ENCODE peak calls at places on chromosomes 3 and 15, in nine cellular contexts. V is AG04449, X is endothelial cell, B is Peyer's patch, O is body of pancreas, J is fibroblast of the aortic adventitia, L is tibial artery, R is suprapubic skin, F is fibroblast of lung. P is an unnamed sample.

GRCh38 chr3:23203651-23204111 is 554 bp downstream of the UBE2E2 start:
- DNase-seq in V (no peak), X (peak; percentile 13), B (no peak), O (peak; percentile 23), J (peak; percentile 25), L (peak; percentile 41), R (peak; percentile 62), F (peak; percentile 36), P (peak; percentile 8)

GRCh38 chr3:179948740-179949139 is 88.0 kb downstream of the PEX5L start:
- DNase-seq in V (no peak), X (no peak), B (no peak), O (no peak), J (no peak), L (no peak), R (no peak), F (no peak), P (no peak)

GRCh38 chr15:58110999-58111717 is 27.0 kb upstream of the AQP9 start:
- DNase-seq in V (no peak), X (no peak), B (no peak), O (no peak), J (no peak), L (no peak), R (no peak), F (no peak), P (no peak)

GRCh38 chr3:141303481-141304223 is 64.7 kb upstream of the ZBTB38 start:
- DNase-seq in V (peak; percentile 41), X (peak; percentile 69), B (no peak), O (peak; percentile 69), J (peak; percentile 92), L (no peak), R (no peak), F (peak; percentile 85), P (peak; percentile 62)

GRCh38 chr3:186035277-186035676 is 73.6 kb downstream of the ETV5 start:
- DNase-seq in V (no peak), X (no peak), B (no peak), O (no peak), J (peak; percentile 46), L (peak; percentile 34), R (no peak), F (peak; percentile 49), P (no peak)

GRCh38 chr3:157786216-157786615 is 283.0 kb upstream of the VEPH1 start:
- DNase-seq in V (peak; percentile 72), X (no peak), B (no peak), O (no peak), J (peak; percentile 95), L (no peak), R (no peak), F (peak; percentile 70), P (no peak)

GRCh38 chr15:74375303-74375693 is 7.9 kb upstream of the CYP11A1 start:
- DNase-seq in V (no peak), X (peak; percentile 86), B (peak; percentile 78), O (peak; percentile 82), J (peak; percentile 86), L (peak; percentile 90), R (peak; percentile 85), F (peak; percentile 81), P (peak; percentile 86)

GRCh38 chr15:97815841-97816240 is 144.7 kb upstream of the ARRDC4 start:
- DNase-seq in V (no peak), X (no peak), B (no peak), O (no peak), J (no peak), L (no peak), R (no peak), F (no peak), P (no peak)

GRCh38 chr15:101497017-101497416 is 7.5 kb upstream of the PCSK6 start:
- DNase-seq in V (no peak), X (no peak), B (no peak), O (no peak), J (no peak), L (no peak), R (no peak), F (no peak), P (no peak)

GRCh38 chr3:14544282-14545250 is 4.4 kb upstream of the GRIP2 start:
- DNase-seq in V (no peak), X (no peak), B (no peak), O (no peak), J (no peak), L (no peak), R (no peak), F (no peak), P (no peak)

GRCh38 chr15:64452988-64453688 is 7.2 kb upstream of the ZNF609 start:
- DNase-seq in V (no peak), X (no peak), B (no peak), O (peak; percentile 59), J (peak; percentile 53), L (no peak), R (no peak), F (peak; percentile 45), P (peak; percentile 43)

GRCh38 chr3:8336456-8336855 is 165.2 kb upstream of the LMCD1 start:
- DNase-seq in V (no peak), X (no peak), B (no peak), O (no peak), J (no peak), L (no peak), R (no peak), F (no peak), P (no peak)

DNA sequence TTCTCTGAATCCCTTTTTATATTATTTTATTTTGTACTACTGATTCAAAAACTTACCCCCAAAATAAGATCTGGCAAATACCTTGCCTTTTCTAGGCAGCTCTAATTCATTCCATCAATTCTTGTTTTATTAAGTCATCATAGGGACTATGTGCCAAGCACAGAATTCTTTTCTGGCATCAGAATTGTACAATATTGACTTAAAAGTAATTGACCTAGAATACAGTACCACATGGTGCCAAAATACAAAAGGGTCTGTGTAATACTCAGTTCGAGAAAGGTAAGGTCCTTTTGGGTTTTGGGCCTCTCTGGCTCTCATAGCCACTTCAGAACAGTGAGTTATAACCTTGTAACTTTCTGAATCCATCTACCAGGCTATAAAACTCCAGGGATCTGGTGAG is 46.2 kb downstream of the KBTBD8 start:
- DNase-seq in V (no peak), X (no peak), B (no peak), O (no peak), J (peak; percentile 22), L (no peak), R (no peak), F (peak; percentile 1), P (no peak)
- TF ChIP-seq CTCF in V (no peak), X (no peak), B (no peak), O (no peak), J (no peak), L (no peak), R (no peak), F (no peak), P (no peak)

DNA sequence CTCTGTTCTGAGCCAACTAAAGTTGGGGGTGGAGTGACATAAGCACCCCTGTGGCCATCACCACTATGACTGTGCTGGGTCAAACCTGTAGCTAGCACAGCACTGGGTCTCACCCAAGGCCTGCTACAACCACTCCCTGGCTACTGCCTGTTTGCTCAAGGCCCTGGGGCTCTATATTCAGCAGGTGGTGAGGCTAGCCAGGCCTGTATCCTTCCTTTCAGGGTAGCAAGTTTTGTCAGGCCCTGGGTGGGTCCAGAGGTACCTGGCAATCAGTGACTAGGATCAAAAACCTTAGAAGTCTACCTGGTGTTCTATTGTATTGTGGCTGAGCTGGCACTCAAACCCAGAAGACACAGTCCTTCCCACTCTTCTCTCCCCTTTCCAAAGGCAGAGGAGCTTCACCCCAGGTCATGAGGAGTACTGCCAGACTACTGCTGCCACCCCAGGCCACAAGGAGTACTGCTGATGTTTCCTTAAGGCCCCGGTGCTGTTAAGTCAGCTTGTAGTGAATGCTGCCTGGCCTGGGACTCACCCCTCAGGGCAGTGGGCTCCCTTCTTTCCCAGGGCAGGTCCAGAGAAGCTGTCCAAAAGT is 170.8 kb downstream of the IGSF11 start:
- DNase-seq in V (no peak), X (no peak), B (no peak), O (no peak), J (no peak), L (no peak), R (no peak), F (no peak), P (peak; percentile 27)
- TF ChIP-seq CTCF in V (peak; percentile 16), X (no peak), B (no peak), O (no peak), J (no peak), L (no peak), R (no peak), F (no peak), P (peak; percentile 65)

GRCh38 chr3:115922681-115923347 is 299.5 kb downstream of the GAP43 start:
- DNase-seq in V (peak; percentile 16), X (peak; percentile 22), B (no peak), O (no peak), J (peak; percentile 60), L (no peak), R (no peak), F (peak; percentile 41), P (peak; percentile 35)
- TF ChIP-seq CTCF in V (peak; percentile 52), X (peak; percentile 50), B (no peak), O (no peak), J (peak; percentile 71), L (no peak), R (no peak), F (peak; percentile 66), P (peak; percentile 67)

GRCh38 chr3:140023616-140024530 is 88.9 kb downstream of the CLSTN2 start:
- DNase-seq in V (no peak), X (no peak), B (no peak), O (no peak), J (peak; percentile 7), L (peak; percentile 38), R (no peak), F (no peak), P (no peak)
- TF ChIP-seq CTCF in V (no peak), X (no peak), B (no peak), O (no peak), J (no peak), L (no peak), R (no peak), F (no peak), P (no peak)

GRCh38 chr3:40258555-40258954 is 51.0 kb upstream of the EIF1B start:
- DNase-seq in V (no peak), X (no peak), B (no peak), O (no peak), J (peak; percentile 17), L (no peak), R (no peak), F (no peak), P (no peak)
- TF ChIP-seq CTCF in V (no peak), X (no peak), B (no peak), O (no peak), J (no peak), L (no peak), R (no peak), F (no peak), P (no peak)